ENCODE peak calls at places on chromosomes 5 and 9, in ten cellular contexts. E is neuronal stem cell; R is activated CD4-positive, CD25-positive, alpha-beta regulatory T cell treated with anti-CD3 and anti-CD28 coated beads, Interleukin-2, amount 50 U/mL, for 16 hours; J is substantia nigra; A is nucleus accumbens; W is COR-L47; Y is frontal cortex; T is mucosa of descending colon; Q is GM10248; S is transverse colon. D is an unnamed sample.
A peak's percentile ranks its signal among the peaks of the same experiment; 100 is the strongest.

GRCh38 chr9:34907044-34907443 is 51.0 kb upstream of the PHF24 start:
- DNase-seq in R (no peak), W (no peak), J (no peak), E (no peak), S (no peak), Q (no peak), A (no peak), Y (no peak), T (no peak), D (no peak)

GRCh38 chr5:140672455-140673186 is 755 bp downstream of the DND1 start:
- DNase-seq in T (peak; percentile 67), J (no peak), W (no peak), Q (no peak), Y (peak; percentile 33), A (no peak), E (no peak), S (no peak), R (no peak), D (no peak)

GRCh38 chr5:125597338-125597737 is 825.9 kb upstream of the GRAMD2B start:
- DNase-seq in W (no peak), S (no peak), R (no peak), E (no peak), Q (no peak), Y (no peak), T (no peak), J (no peak), A (no peak), D (peak; percentile 52)

GRCh38 chr9:69554945-69555344 is 117.2 kb downstream of the APBA1 start:
- DNase-seq in Y (no peak), W (no peak), T (no peak), Q (no peak), S (no peak), R (no peak), A (no peak), J (no peak), E (no peak), D (peak; percentile 48)

GRCh38 chr9:89021154-89021803 is 30.0 kb downstream of the S1PR3 start:
- DNase-seq in Q (no peak), E (no peak), Y (no peak), T (no peak), A (no peak), S (no peak), W (no peak), J (peak; percentile 27), R (no peak), D (peak; percentile 95)

GRCh38 chr5:61026004-61026403 is 81.0 kb downstream of the NDUFAF2 start:
- DNase-seq in A (no peak), R (no peak), W (no peak), J (no peak), Y (no peak), E (no peak), T (no peak), S (no peak), Q (no peak), D (no peak)

GRCh38 chr5:142426129-142426641 is 101.4 kb upstream of the SPRY4 start:
- DNase-seq in Q (no peak), T (no peak), A (no peak), E (no peak), W (no peak), R (no peak), J (peak; percentile 76), Y (no peak), S (peak; percentile 42), D (peak; percentile 67)

GRCh38 chr5:124628721-124629596 is 117.5 kb downstream of the ZNF608 start:
- DNase-seq in R (no peak), Q (no peak), T (no peak), A (no peak), E (no peak), Y (no peak), S (no peak), J (peak; percentile 56), W (no peak), D (peak; percentile 99)

GRCh38 chr9:120353501-120353900 is 226.5 kb downstream of the CDK5RAP2 start:
- DNase-seq in T (no peak), J (no peak), Y (no peak), R (no peak), A (no peak), S (no peak), Q (no peak), W (no peak), E (no peak), D (no peak)

GRCh38 chr5:10674096-10674495 is 86.9 kb downstream of the DAP start:
- DNase-seq in S (no peak), W (no peak), E (no peak), T (no peak), Q (no peak), Y (no peak), R (no peak), A (no peak), J (peak; percentile 23), D (no peak)

GRCh38 chr5:178511173-178511572 is 79.0 kb downstream of the COL23A1 start:
- DNase-seq in Q (no peak), Y (no peak), R (no peak), T (no peak), S (no peak), A (no peak), J (no peak), W (no peak), E (no peak), D (no peak)

GRCh38 chr5:67306997-67307580 is 110.5 kb upstream of the CD180 start:
- DNase-seq in T (no peak), Q (no peak), E (no peak), Y (no peak), S (no peak), R (no peak), J (no peak), A (no peak), W (no peak), D (peak; percentile 11)

GRCh38 chr5:16615737-16616535 is 861 bp downstream of the RETREG1 start:
- DNase-seq in R (no peak), E (no peak), W (peak; percentile 25), T (no peak), Y (no peak), J (no peak), S (peak; percentile 10), Q (no peak), A (no peak), D (no peak)

GRCh38 chr5:150036513-150036912 is 36.0 kb downstream of the HMGXB3 start:
- DNase-seq in A (no peak), S (no peak), J (no peak), E (no peak), Q (no peak), T (no peak), W (no peak), Y (no peak), R (no peak), D (peak; percentile 99)

GRCh38 chr5:174457141-174457678 is 267.2 kb upstream of the MSX2 start:
- DNase-seq in W (no peak), R (no peak), T (no peak), Q (no peak), Y (no peak), J (no peak), E (no peak), A (no peak), S (no peak), D (no peak)

GRCh38 chr5:86909896-86910295 is 292.2 kb downstream of the COX7C start:
- DNase-seq in W (no peak), S (no peak), J (no peak), Q (no peak), T (no peak), Y (no peak), E (no peak), R (no peak), A (no peak), D (peak; percentile 56)